ENCODE peak calls at places on chromosomes 13 and 19, in four cellular contexts. V is lower lobe of right lung; J is RWPE2; Q is CD8-positive, alpha-beta memory T cell. I is an unnamed sample. For H3K9me3, the result is how much of the 10 kb centered on the place peaks cover.

GRCh38 chr13:111328111-111328802 is 7.8 kb downstream of the TEX29 start:
- DNase-seq in V (no peak), J (no peak), Q (no peak), I (no peak)

GRCh38 chr13:101575591-101575990 is 123.1 kb downstream of the ITGBL1 start:
- DNase-seq in V (no peak), J (no peak), Q (no peak), I (no peak)

GRCh38 chr19:32397736-32398135 is 7.8 kb upstream of the DPY19L3 start:
- DNase-seq in V (no peak), J (no peak), Q (no peak), I (no peak)

GRCh38 chr13:20231839-20232555 is at the start of gene GJB6:
- DNase-seq in V (no peak), J (no peak), Q (no peak), I (no peak)

GRCh38 chr13:113881614-113882265 is 17.9 kb upstream of the GAS6 start:
- DNase-seq in V (no peak), J (no peak), Q (no peak), I (no peak)

GRCh38 chr19:40740747-40741146 is 9.5 kb downstream of the ACTMAP start:
- DNase-seq in V (no peak), J (no peak), Q (no peak), I (no peak)

GRCh38 chr19:38676023-38676877 is 28.8 kb downstream of the ACTN4 start:
- DNase-seq in V (no peak), J (no peak), Q (no peak), I (no peak)

GRCh38 chr19:27796540-27796939 is 1416.4 kb downstream of the UQCRFS1 start:
- DNase-seq in V (no peak), J (no peak), Q (no peak), I (no peak)

GRCh38 chr13:21964686-21965085 is 293.8 kb downstream of the FGF9 start:
- DNase-seq in V (no peak), J (no peak), Q (no peak), I (no peak)

GRCh38 chr19:32404939-32405430 is 585 bp upstream of the DPY19L3 start:
- DNase-seq in V (peak), J (peak), Q (no peak), I (peak)

GRCh38 chr13:111962431-111962891 is 104.5 kb upstream of the SOX1 start:
- DNase-seq in V (no peak), J (no peak), Q (no peak), I (no peak)

GRCh38 chr13:23600100-23600499 is 29.9 kb downstream of the TNFRSF19 start:
- DNase-seq in V (no peak), J (no peak), Q (no peak), I (no peak)

GRCh38 chr19:41206456-41206855 is 12.6 kb upstream of the AXL start:
- DNase-seq in V (no peak), J (no peak), Q (no peak), I (no peak)

GRCh38 chr13:84208251-84208650 is 326.0 kb upstream of the SLITRK1 start:
- DNase-seq in V (no peak), J (no peak), Q (no peak), I (no peak)

DNA sequence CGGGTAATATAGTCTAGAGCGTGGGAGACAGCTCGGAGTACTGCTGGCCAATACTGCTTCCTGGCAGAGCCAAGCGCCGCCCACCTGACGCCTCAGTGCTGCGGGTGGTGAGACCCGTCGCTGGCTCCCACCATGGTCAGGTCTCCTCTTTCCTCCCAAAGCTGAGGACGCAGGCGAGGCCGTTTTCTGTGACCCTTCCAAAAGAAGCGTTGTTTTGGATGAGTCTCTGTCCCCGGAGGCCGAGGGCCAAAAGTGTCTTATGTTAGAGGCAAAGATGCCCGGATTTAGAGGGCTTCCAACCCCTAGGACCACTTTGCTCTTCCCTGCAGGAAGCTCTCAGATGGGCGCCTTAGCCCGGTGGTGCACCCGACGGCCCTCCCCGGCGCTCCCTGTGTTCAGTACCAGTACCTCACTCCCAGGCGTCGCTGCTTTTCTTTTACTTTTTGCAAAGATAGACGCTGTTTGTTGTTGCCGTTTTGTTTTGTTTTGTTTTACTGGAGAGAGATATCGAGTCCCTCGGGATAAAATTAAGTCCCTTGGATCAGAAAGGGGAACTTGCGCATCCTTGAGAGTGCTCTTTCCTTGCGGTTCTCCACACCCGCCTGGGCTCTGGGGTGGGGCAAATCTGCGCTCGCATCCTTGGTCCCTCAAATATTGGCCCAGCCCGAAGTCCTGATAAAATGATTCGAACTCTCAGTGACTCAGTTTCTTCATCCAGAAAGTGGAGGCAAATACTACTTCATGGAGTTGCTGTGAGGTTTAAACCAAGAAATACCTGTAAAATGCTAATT is 7.0 kb downstream of the PDX1 start:
- DNase-seq in V (no peak), J (no peak), Q (no peak), I (no peak)
- H3K9me3 ChIP-seq in V (under half), J (under half), Q (under half), I (under half)

DNA sequence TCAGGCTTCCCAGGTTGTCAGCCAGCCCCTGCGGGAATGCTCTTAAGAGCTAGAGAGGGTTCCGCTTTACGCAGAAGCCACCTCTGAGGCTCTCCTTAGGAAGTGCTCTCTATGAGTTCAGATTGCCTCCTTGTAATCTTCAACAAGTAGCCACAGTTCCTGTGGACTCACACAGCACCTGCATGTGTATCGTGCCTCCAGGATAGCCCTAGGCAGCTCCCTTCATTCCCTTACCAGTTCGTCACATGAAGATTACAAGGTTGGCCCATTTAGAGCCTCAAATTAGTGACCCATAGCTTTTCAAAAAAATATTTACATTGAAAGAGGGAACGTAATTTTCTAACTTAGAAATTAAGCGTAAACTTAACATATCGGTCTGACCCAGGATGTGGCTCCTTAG is 284.3 kb downstream of the MTUS2 start:
- DNase-seq in V (no peak), J (no peak), Q (no peak), I (no peak)
- H3K9me3 ChIP-seq in V (under half), J (under half), Q (under half), I (under half)

DNA sequence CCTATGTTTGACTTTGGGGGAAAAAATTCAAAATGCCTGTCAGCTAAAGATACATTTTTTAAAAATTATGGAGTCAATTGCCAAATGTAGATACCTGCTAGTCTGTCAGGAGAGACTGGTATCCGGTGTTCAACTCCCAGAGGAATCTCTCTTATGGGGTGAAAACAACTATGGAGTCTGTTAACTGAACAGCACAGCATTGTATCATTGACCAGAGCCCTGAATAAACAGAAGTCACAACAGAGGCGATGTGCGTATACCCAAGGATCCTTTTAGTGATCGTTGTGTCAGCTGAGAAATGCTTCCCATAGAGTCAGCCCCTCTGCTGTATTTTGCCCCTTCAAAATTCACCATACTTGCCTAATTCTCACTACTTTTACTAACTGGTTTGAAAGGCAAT is 257.3 kb downstream of the GPC5 start:
- DNase-seq in V (no peak), J (no peak), Q (no peak), I (no peak)
- H3K9me3 ChIP-seq in V (under half), J (under half), Q (under half), I (under half)

GRCh38 chr19:51970718-51971117 is 15.9 kb downstream of the ZNF350 start:
- DNase-seq in V (no peak), J (no peak), Q (no peak), I (no peak)
- H3K9me3 ChIP-seq in V (half or more), J (under half), Q (half or more), I (under half)

GRCh38 chr19:20124879-20125278 is 42.1 kb upstream of the ZNF486 start:
- DNase-seq in V (no peak), J (no peak), Q (no peak), I (no peak)
- H3K9me3 ChIP-seq in V (half or more), J (under half), Q (under half), I (under half)

GRCh38 chr13:49676581-49677298 is 14.5 kb downstream of the EBPL start:
- DNase-seq in V (no peak), J (no peak), Q (no peak), I (no peak)
- H3K9me3 ChIP-seq in V (under half), J (under half), Q (under half), I (under half)

GRCh38 chr19:50067575-50067974 is 41.8 kb downstream of the ZNF473 start:
- DNase-seq in V (no peak), J (no peak), Q (no peak), I (no peak)

GRCh38 chr19:50060107-50060506 is 34.3 kb downstream of the ZNF473 start:
- DNase-seq in V (no peak), J (no peak), Q (no peak), I (no peak)

GRCh38 chr19:50061650-50062049 is 35.8 kb downstream of the ZNF473 start:
- DNase-seq in V (no peak), J (no peak), Q (no peak), I (peak)

DNA sequence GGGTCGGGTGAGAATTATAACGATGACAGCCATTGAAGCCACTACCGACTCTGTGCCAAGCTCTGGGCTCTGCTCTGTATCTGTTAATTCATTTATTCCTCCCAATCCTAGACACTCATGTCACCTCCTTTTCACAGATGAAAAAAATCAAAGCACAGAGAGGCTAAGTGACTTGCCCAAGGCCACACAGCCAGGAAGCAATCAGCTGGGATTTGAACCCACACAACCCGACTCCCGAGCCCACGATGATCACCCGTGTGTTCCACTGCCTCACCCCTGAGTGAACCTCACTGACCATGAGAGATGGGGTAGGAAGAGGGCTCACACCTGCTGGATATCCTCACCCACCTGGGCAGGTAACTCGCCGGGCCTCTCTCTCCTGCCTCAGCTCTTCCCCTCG is 40.1 kb downstream of the ZNF473 start:
- DNase-seq in V (no peak), J (no peak), Q (no peak), I (no peak)
- H3K9me3 ChIP-seq in V (under half), J (under half), Q (under half), I (under half)

GRCh38 chr19:58217607-58218391 is 10.9 kb upstream of the ZNF544 start:
- DNase-seq in V (no peak), J (no peak), Q (no peak), I (no peak)
- H3K9me3 ChIP-seq in V (half or more), J (under half), Q (under half), I (half or more)

GRCh38 chr19:14370169-14370998 is 10.9 kb upstream of the ADGRE5 start:
- DNase-seq in V (peak), J (no peak), Q (peak), I (no peak)

GRCh38 chr19:14378890-14379289 is 2.4 kb upstream of the ADGRE5 start:
- DNase-seq in V (no peak), J (no peak), Q (no peak), I (no peak)

GRCh38 chr19:14375582-14376291 is 5.5 kb upstream of the ADGRE5 start:
- DNase-seq in V (no peak), J (no peak), Q (no peak), I (no peak)

GRCh38 chr19:14371321-14371821 is 9.9 kb upstream of the ADGRE5 start:
- DNase-seq in V (no peak), J (no peak), Q (no peak), I (no peak)

DNA sequence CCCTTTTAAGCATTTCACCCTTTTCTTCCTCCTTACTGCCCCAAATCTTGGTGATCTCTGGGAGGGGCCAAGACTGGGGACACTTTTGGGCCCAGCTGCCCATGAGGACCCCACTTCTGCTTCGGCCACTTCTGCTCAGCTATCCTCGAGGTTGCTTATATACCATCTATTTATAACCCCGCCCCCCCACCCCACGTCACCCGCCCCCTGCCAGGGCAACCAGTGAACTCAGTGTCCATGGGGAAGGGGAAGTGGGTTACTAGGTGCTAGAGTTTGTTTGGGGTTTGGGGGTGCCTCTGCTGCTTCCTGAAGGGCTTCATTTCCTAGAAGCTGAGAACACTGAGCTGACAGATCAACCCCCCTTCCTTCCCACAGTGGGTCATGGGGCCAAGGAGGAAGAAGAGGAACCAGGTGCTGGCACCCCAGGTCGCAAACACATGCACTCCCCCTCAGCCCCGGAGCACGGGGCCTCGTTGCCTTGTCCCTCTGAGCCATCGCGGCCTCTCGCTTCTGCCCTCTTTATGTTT is 6.1 kb upstream of the ADGRE5 start:
- DNase-seq in V (peak), J (no peak), Q (peak), I (no peak)
- H3K9me3 ChIP-seq in V (under half), J (under half), Q (under half), I (under half)

I was measured in Caco-2.